ENCODE peak calls at places on chromosomes 16 and 17, in eight cellular contexts. Q is IMR-90, P is GM12892, S is tibial nerve, L is GM12891, X is Peyer's patch, W is A549, C is lower leg skin. V is an unnamed sample.

GRCh38 chr16:84091460-84091859 is 25.3 kb downstream of the MBTPS1 start:
- DNase-seq in Q (no peak), P (no peak), S (no peak), L (no peak), X (no peak), W (no peak), C (no peak), V (no peak)

GRCh38 chr17:28532063-28532960 is 20.1 kb downstream of the UNC119 start:
- DNase-seq in Q (peak), P (no peak), S (no peak), L (no peak), X (no peak), W (no peak), C (no peak), V (no peak)

GRCh38 chr16:76265434-76266045 is 11.7 kb upstream of the CNTNAP4 start:
- DNase-seq in Q (peak), P (no peak), S (no peak), L (no peak), X (peak), W (peak), C (no peak), V (no peak)

GRCh38 chr17:41647940-41648410 is 23.6 kb upstream of the KRT17 start:
- DNase-seq in Q (peak), P (peak), S (peak), L (peak), X (peak), W (peak), C (peak), V (peak)

GRCh38 chr17:73430848-73431247 is 119.0 kb upstream of the CDC42EP4 start:
- DNase-seq in Q (no peak), P (no peak), S (no peak), L (no peak), X (no peak), W (no peak), C (no peak), V (no peak)

GRCh38 chr17:29059281-29059680 is 16.3 kb downstream of the PIPOX start:
- DNase-seq in Q (peak), P (no peak), S (no peak), L (no peak), X (no peak), W (peak), C (no peak), V (no peak)

GRCh38 chr17:13002761-13003453 is 14.9 kb downstream of the ELAC2 start:
- DNase-seq in Q (peak), P (no peak), S (peak), L (no peak), X (peak), W (peak), C (peak), V (peak)

GRCh38 chr16:19711643-19712042 is 6.4 kb downstream of the KNOP1 start:
- DNase-seq in Q (no peak), P (no peak), S (no peak), L (no peak), X (no peak), W (no peak), C (no peak), V (no peak)

GRCh38 chr16:23597003-23597756 is 1.1 kb upstream of the NDUFAB1 start:
- DNase-seq in Q (no peak), P (no peak), S (no peak), L (no peak), X (no peak), W (peak), C (no peak), V (no peak)

GRCh38 chr16:74743668-74744299 is 30.8 kb downstream of the FA2H start:
- DNase-seq in Q (peak), P (no peak), S (peak), L (no peak), X (peak), W (peak), C (peak), V (peak)

GRCh38 chr16:1420111-1420539 is 422 bp downstream of the UQCC4 start:
- DNase-seq in Q (no peak), P (no peak), S (no peak), L (no peak), X (peak), W (no peak), C (no peak), V (no peak)

GRCh38 chr16:56108724-56109123 is 82.6 kb upstream of the GNAO1 start:
- DNase-seq in Q (no peak), P (no peak), S (no peak), L (no peak), X (no peak), W (no peak), C (no peak), V (no peak)

GRCh38 chr16:70428178-70428998 is 10.5 kb downstream of the ST3GAL2 start:
- DNase-seq in Q (peak), P (no peak), S (peak), L (no peak), X (peak), W (peak), C (peak), V (peak)

GRCh38 chr16:89749637-89750036 is 28.3 kb downstream of the ZNF276 start:
- DNase-seq in Q (no peak), P (no peak), S (peak), L (no peak), X (no peak), W (no peak), C (no peak), V (no peak)

GRCh38 chr17:13743906-13744305 is 142.2 kb upstream of the HS3ST3A1 start:
- DNase-seq in Q (no peak), P (no peak), S (no peak), L (no peak), X (no peak), W (no peak), C (no peak), V (no peak)

GRCh38 chr17:81928497-81929252 is 1.1 kb upstream of the MAFG start:
- DNase-seq in Q (no peak), P (no peak), S (no peak), L (no peak), X (no peak), W (no peak), C (no peak), V (no peak)
- TF ChIP-seq POLR2A in Q (no peak), P (no peak), S (no peak), L (no peak), X (no peak), W (peak), C (no peak), V (no peak)

DNA sequence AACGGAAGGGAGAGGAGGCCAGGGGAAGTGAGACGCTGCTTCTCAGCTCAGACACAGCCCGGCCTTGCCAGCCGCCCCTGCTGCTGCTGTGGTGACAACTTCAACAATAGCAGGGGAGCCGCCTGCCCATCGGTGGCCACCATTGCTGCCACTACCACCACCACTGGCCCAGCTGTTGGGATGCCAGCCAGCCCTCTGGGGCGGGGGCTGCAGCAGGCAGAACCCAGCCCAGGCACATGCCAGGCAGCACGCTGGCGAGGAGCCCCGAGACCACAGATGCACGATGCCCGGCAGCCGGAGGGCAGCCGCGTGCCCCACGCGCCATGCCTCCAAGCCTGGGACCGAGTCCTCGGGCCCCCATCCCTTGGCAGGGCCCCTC is 7.3 kb downstream of the DOK4 start:
- DNase-seq in Q (no peak), P (no peak), S (no peak), L (no peak), X (no peak), W (no peak), C (no peak), V (no peak)
- TF ChIP-seq POLR2A in Q (no peak), P (no peak), S (no peak), L (no peak), X (no peak), W (no peak), C (no peak), V (no peak)

GRCh38 chr17:7237761-7238417 is 1.4 kb downstream of the PHF23 start:
- DNase-seq in Q (peak), P (peak), S (peak), L (peak), X (peak), W (peak), C (no peak), V (no peak)
- TF ChIP-seq POLR2A in Q (peak), P (peak), S (no peak), L (no peak), X (no peak), W (no peak), C (no peak), V (peak)

GRCh38 chr17:50349241-50349595 is 3.3 kb downstream of the XYLT2 start:
- DNase-seq in Q (no peak), P (no peak), S (no peak), L (no peak), X (no peak), W (no peak), C (no peak), V (no peak)

GRCh38 chr17:50347894-50348291 is 2.0 kb downstream of the XYLT2 start:
- DNase-seq in Q (no peak), P (no peak), S (no peak), L (no peak), X (no peak), W (no peak), C (no peak), V (no peak)

GRCh38 chr17:50350733-50351132 is 4.8 kb downstream of the XYLT2 start:
- DNase-seq in Q (no peak), P (no peak), S (no peak), L (no peak), X (no peak), W (no peak), C (no peak), V (no peak)

GRCh38 chr17:50347087-50347893 is 1.4 kb downstream of the XYLT2 start:
- DNase-seq in Q (peak), P (no peak), S (no peak), L (no peak), X (no peak), W (no peak), C (no peak), V (no peak)

GRCh38 chr17:50348522-50349240 is 2.8 kb downstream of the XYLT2 start:
- DNase-seq in Q (peak), P (no peak), S (no peak), L (no peak), X (no peak), W (no peak), C (no peak), V (peak)
- TF ChIP-seq POLR2A in Q (no peak), P (no peak), S (no peak), L (no peak), X (no peak), W (no peak), C (no peak), V (no peak)

DNA sequence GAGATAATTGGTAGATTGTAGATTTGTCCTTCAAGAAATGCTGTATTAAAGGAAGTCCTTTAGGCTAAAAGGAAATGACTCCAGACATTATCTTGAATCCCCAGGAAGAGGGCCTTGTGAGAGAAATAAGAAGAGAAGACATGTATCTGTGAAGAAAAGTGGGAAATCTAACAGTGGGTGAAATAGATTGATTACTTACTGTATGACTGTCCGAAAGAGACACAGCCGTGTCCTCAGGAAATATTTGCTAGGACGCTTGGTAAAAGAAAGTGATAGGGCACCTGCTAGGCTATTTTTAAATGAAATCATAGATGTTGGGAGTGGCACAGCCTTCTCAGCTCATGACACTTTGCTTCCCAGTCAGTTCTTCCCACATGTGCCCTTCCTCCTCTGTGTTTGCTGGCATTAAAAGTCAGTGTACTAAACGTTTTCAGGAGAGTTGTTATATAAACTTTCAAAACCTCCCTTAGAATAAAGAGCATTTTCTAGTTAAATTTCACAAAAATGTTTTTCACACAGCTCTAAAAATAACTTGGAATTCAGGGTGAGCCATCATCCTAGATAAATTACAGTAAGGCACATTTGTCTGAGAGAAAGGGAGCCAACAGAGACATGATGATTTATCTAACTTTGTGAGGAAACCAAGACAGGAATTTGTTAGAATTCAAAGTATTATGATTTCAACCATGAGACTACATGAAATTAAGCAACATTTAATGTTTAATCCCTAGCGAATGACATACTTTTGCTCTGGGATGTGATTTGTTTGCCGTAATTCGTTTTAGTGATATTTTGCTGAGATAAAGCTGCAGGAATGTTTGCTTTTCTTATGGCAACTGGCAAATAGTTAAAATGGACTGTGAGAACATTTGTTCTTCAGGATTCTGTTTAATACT is 35.0 kb downstream of the DHRS7B start:
- DNase-seq in Q (peak), P (no peak), S (no peak), L (no peak), X (no peak), W (no peak), C (no peak), V (no peak)
- TF ChIP-seq POLR2A in Q (no peak), P (no peak), S (no peak), L (no peak), X (no peak), W (no peak), C (no peak), V (no peak)

GRCh38 chr17:7404737-7405412 is 978 bp upstream of the TMEM256 start:
- DNase-seq in Q (no peak), P (peak), S (peak), L (no peak), X (peak), W (peak), C (peak), V (peak)
- TF ChIP-seq POLR2A in Q (peak), P (no peak), S (peak), L (no peak), X (no peak), W (peak), C (no peak), V (peak)

DNA sequence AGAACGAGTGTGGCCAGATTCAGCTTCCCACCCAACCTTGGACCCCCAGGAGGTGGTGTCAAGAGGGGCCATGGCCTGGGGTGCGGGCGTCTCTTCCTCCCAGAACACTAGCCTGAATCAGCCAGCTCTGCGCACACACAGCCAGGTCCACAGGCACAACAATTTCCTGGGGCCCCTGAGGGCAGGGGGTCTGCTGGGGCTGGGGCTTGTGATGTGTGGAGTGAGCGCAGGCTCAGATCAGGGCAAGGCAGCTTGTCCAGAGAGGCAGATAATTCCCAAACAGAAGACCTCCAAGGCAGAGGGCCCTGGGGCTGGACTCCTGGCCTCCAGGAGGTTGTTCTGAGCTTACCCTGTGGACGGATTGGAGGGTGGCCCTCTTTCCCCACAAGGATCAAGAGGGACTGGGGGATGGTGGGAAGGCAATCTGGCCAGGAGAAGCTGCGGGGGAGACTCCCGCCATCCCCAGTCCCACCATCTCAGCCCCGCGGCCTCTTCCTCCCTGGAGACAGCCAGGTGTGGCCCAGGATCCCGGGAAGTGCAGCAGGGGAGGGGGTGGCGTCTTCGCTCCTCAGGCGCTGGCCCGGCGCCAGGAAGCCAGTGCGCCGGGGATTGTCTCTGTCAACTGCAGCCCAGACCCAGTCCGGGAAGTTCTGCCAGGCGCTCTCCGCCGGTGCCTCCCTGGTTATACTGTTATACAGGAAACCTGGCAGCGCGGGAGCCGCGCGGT is 52.0 kb upstream of the AMZ2 start:
- DNase-seq in Q (no peak), P (no peak), S (no peak), L (no peak), X (no peak), W (no peak), C (no peak), V (no peak)
- TF ChIP-seq POLR2A in Q (no peak), P (no peak), S (no peak), L (no peak), X (no peak), W (no peak), C (no peak), V (no peak)